ENCODE peak calls at places on chromosomes 2 and 18, in nine cellular contexts. I, H, K, U, V, X, Z, P and F are unnamed samples.

GRCh38 chr18:43125471-43125870 is 10.0 kb upstream of the RIT2 start:
- DNase-seq in X (no peak), Z (no peak), V (no peak), H (no peak), U (no peak), P (no peak), K (no peak), I (no peak), F (no peak)

GRCh38 chr2:145849466-145849865 is 1329.5 kb upstream of the ZEB2 start:
- DNase-seq in U (no peak), Z (no peak), I (no peak), P (no peak), X (no peak), K (no peak), H (no peak), V (no peak), F (no peak)

GRCh38 chr2:169478339-169478738 is 955 bp upstream of the BBS5 start:
- DNase-seq in I (no peak), H (no peak), U (no peak), Z (no peak), V (no peak), K (no peak), P (peak), X (no peak), F (no peak)

GRCh38 chr2:208129804-208130712 is at the start of gene CRYGC:
- DNase-seq in V (no peak), H (no peak), X (no peak), K (no peak), Z (no peak), P (no peak), U (no peak), I (no peak), F (no peak)

GRCh38 chr2:22623620-22624019 is 761.4 kb upstream of the KLHL29 start:
- DNase-seq in P (no peak), X (no peak), U (no peak), I (no peak), Z (no peak), K (no peak), V (no peak), H (no peak), F (no peak)

GRCh38 chr18:52869349-52869923 is 529.4 kb downstream of the DCC start:
- DNase-seq in U (no peak), Z (no peak), V (no peak), P (no peak), X (no peak), H (no peak), I (no peak), K (no peak), F (no peak)

GRCh38 chr18:74745658-74746403 is 148.2 kb downstream of the ZNF407 start:
- DNase-seq in X (no peak), P (peak), U (no peak), H (no peak), K (no peak), I (no peak), Z (no peak), V (no peak), F (no peak)

GRCh38 chr2:60855989-60856669 is 25.2 kb upstream of the REL start:
- DNase-seq in K (no peak), H (no peak), Z (no peak), I (no peak), U (no peak), X (no peak), V (no peak), P (no peak), F (no peak)

GRCh38 chr2:83744830-83745229 is 714.2 kb downstream of the SUCLG1 start:
- DNase-seq in V (no peak), I (no peak), X (no peak), H (no peak), Z (no peak), U (no peak), P (no peak), K (no peak), F (no peak)

GRCh38 chr2:67600472-67600871 is 203.3 kb downstream of the ETAA1 start:
- DNase-seq in V (no peak), Z (no peak), P (no peak), H (no peak), U (no peak), K (no peak), I (no peak), X (no peak), F (no peak)

GRCh38 chr2:101644842-101645383 is 52.6 kb upstream of the MAP4K4 start:
- DNase-seq in X (no peak), V (no peak), U (no peak), K (no peak), P (no peak), I (no peak), Z (no peak), H (no peak), F (no peak)

GRCh38 chr2:230828272-230828961 is 36.3 kb upstream of the ITM2C start:
- DNase-seq in P (no peak), X (no peak), H (no peak), K (peak), V (no peak), U (no peak), Z (no peak), I (peak), F (no peak)

GRCh38 chr2:230829293-230829692 is 35.4 kb upstream of the ITM2C start:
- DNase-seq in P (no peak), V (no peak), Z (no peak), H (no peak), K (no peak), U (no peak), I (no peak), X (no peak), F (no peak)

GRCh38 chr2:230827774-230828271 is 36.9 kb upstream of the ITM2C start:
- DNase-seq in X (no peak), K (no peak), P (no peak), U (no peak), I (no peak), V (no peak), H (no peak), Z (no peak), F (no peak)

GRCh38 chr2:230830428-230830827 is 34.3 kb upstream of the ITM2C start:
- DNase-seq in H (no peak), V (no peak), I (no peak), U (no peak), P (no peak), K (no peak), X (no peak), Z (no peak), F (no peak)

GRCh38 chr2:230829959-230830358 is 34.8 kb upstream of the ITM2C start:
- DNase-seq in H (no peak), Z (no peak), U (no peak), K (no peak), I (no peak), P (no peak), V (no peak), X (no peak), F (no peak)
- H3K27ac ChIP-seq in H (no peak), Z (no peak), U (no peak), K (no peak), I (no peak), P (no peak), V (no peak), X (no peak), F (no peak)

GRCh38 chr2:175947073-175947472 is 55.0 kb downstream of the LNPK start:
- DNase-seq in U (no peak), Z (no peak), K (no peak), P (no peak), V (no peak), X (no peak), H (no peak), I (no peak), F (no peak)
- H3K4me3 ChIP-seq in U (no peak), Z (no peak), K (no peak), P (no peak), V (no peak), X (no peak), H (no peak), I (no peak), F (no peak)

GRCh38 chr2:174158003-174158402 is 90.3 kb downstream of the OLA1 start:
- DNase-seq in Z (no peak), P (no peak), K (no peak), I (peak), V (peak), H (peak), U (no peak), X (peak), F (no peak)
- TF ChIP-seq CTCF in Z (peak), P (no peak), K (no peak), I (peak), V (no peak), H (peak), U (no peak), X (no peak), F (no peak)

DNA sequence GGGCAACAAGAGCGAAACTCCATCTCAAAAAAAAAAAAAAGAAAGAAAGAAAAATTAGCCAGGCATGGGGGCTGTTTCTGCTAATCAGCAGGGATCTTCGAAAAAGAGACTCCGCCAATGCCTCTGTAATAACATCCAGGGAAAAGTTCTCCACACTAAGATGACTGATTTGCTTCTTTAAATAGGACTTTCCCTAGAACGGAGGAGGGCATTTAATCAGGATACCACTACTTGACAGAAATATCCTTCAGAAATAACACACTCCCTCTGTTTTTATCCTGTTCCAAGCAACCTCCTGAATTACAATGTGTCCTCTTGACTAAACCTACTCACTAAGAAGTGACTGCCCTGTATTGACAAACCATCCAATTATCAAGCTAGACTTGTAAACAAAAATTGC is 21.7 kb downstream of the REV1 start:
- DNase-seq in I (no peak), U (no peak), P (no peak), V (no peak), H (no peak), K (no peak), Z (no peak), X (no peak), F (no peak)
- H3K27ac ChIP-seq in I (peak), U (no peak), P (no peak), V (no peak), H (no peak), K (no peak), Z (no peak), X (no peak), F (no peak)

GRCh38 chr2:234377761-234378341 is 119.0 kb downstream of the ARL4C start:
- DNase-seq in P (peak), K (no peak), Z (no peak), U (no peak), I (no peak), V (peak), H (no peak), X (no peak), F (no peak)
- H3K4me3 ChIP-seq in P (no peak), K (no peak), Z (no peak), U (no peak), I (no peak), V (no peak), H (no peak), X (no peak), F (no peak)

GRCh38 chr2:158457826-158458616 is 1.3 kb downstream of the PKP4 start:
- DNase-seq in H (peak), K (peak), P (peak), U (peak), V (peak), X (peak), I (peak), Z (peak), F (no peak)
- TF ChIP-seq CTCF in H (peak), K (no peak), P (peak), U (peak), V (peak), X (peak), I (peak), Z (peak), F (no peak)